ENCODE peak calls at places on chromosomes 3 and 15, in seven cellular contexts. F is neuronal stem cell, Y is IMR-90, T is trophoblast cell, Z is mesendoderm, V is mesenchymal stem cell, S is H1. R is an unnamed sample.

GRCh38 chr3:126448141-126448892 is 27.4 kb downstream of the ZXDC start:
- DNase-seq in F (no peak), Y (no peak), T (no peak), Z (no peak), V (no peak), S (no peak), R (no peak)

GRCh38 chr3:24493951-24494615 is 567 bp downstream of the THRB start:
- DNase-seq in F (peak; percentile 18), Y (no peak), T (peak; percentile 75), Z (peak; percentile 60), V (peak; percentile 86), S (peak; percentile 70), R (peak; percentile 57)

GRCh38 chr3:100317928-100318327 is 16.6 kb upstream of the NIT2 start:
- DNase-seq in F (no peak), Y (no peak), T (no peak), Z (no peak), V (no peak), S (no peak), R (no peak)

GRCh38 chr15:64636541-64636940 is 138.8 kb downstream of the RBPMS2 start:
- DNase-seq in F (no peak), Y (no peak), T (peak; percentile 43), Z (no peak), V (peak; percentile 59), S (no peak), R (no peak)

GRCh38 chr3:14360123-14360881 is 42.1 kb upstream of the SLC6A6 start:
- DNase-seq in F (no peak), Y (peak; percentile 62), T (peak; percentile 22), Z (no peak), V (peak; percentile 70), S (no peak), R (no peak)

GRCh38 chr3:48747015-48747615 is 30.1 kb upstream of the IP6K2 start:
- DNase-seq in F (no peak), Y (no peak), T (no peak), Z (no peak), V (no peak), S (no peak), R (no peak)

GRCh38 chr3:126261037-126261436 is 80.7 kb upstream of the ALDH1L1 start:
- DNase-seq in F (no peak), Y (peak; percentile 61), T (peak; percentile 8), Z (peak; percentile 79), V (peak; percentile 47), S (no peak), R (no peak)

GRCh38 chr3:13301295-13301987 is 118.7 kb downstream of the NUP210 start:
- DNase-seq in F (no peak), Y (peak; percentile 68), T (peak; percentile 95), Z (peak; percentile 96), V (peak; percentile 75), S (peak; percentile 74), R (peak; percentile 95)

GRCh38 chr15:35557544-35557943 is 11.6 kb upstream of the DPH6 start:
- DNase-seq in F (no peak), Y (peak; percentile 90), T (peak; percentile 83), Z (peak; percentile 66), V (peak; percentile 68), S (no peak), R (no peak)

GRCh38 chr15:37076543-37076942 is 23.8 kb downstream of the MEIS2 start:
- DNase-seq in F (no peak), Y (peak; percentile 78), T (no peak), Z (no peak), V (peak; percentile 53), S (no peak), R (no peak)

GRCh38 chr15:58504674-58505234 is 73.0 kb downstream of the LIPC start:
- DNase-seq in F (no peak), Y (no peak), T (no peak), Z (no peak), V (no peak), S (no peak), R (no peak)

GRCh38 chr3:129536374-129536667 is 6.7 kb upstream of the H1-8 start:
- DNase-seq in F (no peak), Y (no peak), T (no peak), Z (no peak), V (no peak), S (no peak), R (no peak)

GRCh38 chr3:103127737-103128136 is 692.9 kb downstream of the ZPLD1 start:
- DNase-seq in F (no peak), Y (no peak), T (no peak), Z (no peak), V (no peak), S (no peak), R (no peak)

GRCh38 chr3:174937488-174937887 is 78.4 kb downstream of the NAALADL2 start:
- DNase-seq in F (no peak), Y (peak; percentile 85), T (peak; percentile 75), Z (no peak), V (peak; percentile 68), S (no peak), R (no peak)

GRCh38 chr3:68057637-68058320 is 403.4 kb upstream of the SUCLG2 start:
- DNase-seq in F (no peak), Y (no peak), T (no peak), Z (no peak), V (no peak), S (no peak), R (no peak)

GRCh38 chr3:24640330-24640877 is 145.8 kb upstream of the THRB start:
- DNase-seq in F (no peak), Y (no peak), T (peak; percentile 15), Z (peak; percentile 32), V (peak; percentile 25), S (no peak), R (no peak)

GRCh38 chr15:29035571-29036285 is 150.0 kb downstream of the APBA2 start:
- DNase-seq in F (no peak), Y (no peak), T (no peak), Z (no peak), V (no peak), S (no peak), R (no peak)

GRCh38 chr15:74011610-74012009 is 17.1 kb downstream of the PML start:
- DNase-seq in F (no peak), Y (peak; percentile 46), T (no peak), Z (no peak), V (peak; percentile 35), S (no peak), R (no peak)

GRCh38 chr15:77021088-77021481 is 26.2 kb downstream of the PSTPIP1 start:
- DNase-seq in F (no peak), Y (no peak), T (no peak), Z (no peak), V (no peak), S (no peak), R (no peak)

DNA sequence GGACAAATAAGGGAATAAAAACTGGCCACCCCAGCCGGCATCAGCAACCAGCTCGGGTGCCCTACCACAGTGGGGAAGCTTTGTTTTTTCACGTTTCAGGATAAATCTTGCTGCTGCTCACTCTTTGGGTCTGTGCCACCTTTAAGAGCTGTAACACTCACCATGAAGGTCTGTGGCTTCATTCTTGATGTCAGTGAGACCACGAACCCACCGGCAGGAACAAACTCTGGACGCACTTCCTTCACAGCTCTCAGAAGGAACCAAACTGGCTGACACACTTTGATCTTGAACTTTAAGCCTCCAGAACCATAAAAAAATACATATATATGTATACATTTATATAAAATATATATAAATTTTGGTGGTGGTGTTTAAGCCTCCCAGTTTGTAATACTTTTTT is 197.6 kb upstream of the SLCO3A1 start:
- DNase-seq in F (no peak), Y (no peak), T (no peak), Z (no peak), V (no peak), S (no peak), R (no peak)
- H3K4ac ChIP-seq in F (no peak overlapping the region), Y (no peak overlapping the region), T (no peak overlapping the region), Z (no peak overlapping the region), V (no peak overlapping the region), S (no peak overlapping the region), R (no peak overlapping the region)

GRCh38 chr3:31924628-31925270 is 56.3 kb downstream of the OSBPL10 start:
- DNase-seq in F (no peak), Y (no peak), T (no peak), Z (no peak), V (no peak), S (no peak), R (no peak)

GRCh38 chr3:31927806-31928205 is 53.3 kb downstream of the OSBPL10 start:
- DNase-seq in F (no peak), Y (no peak), T (no peak), Z (no peak), V (no peak), S (no peak), R (no peak)

GRCh38 chr3:31926543-31926942 is 54.5 kb downstream of the OSBPL10 start:
- DNase-seq in F (no peak), Y (no peak), T (no peak), Z (no peak), V (no peak), S (no peak), R (no peak)

GRCh38 chr3:31922962-31923361 is 58.1 kb downstream of the OSBPL10 start:
- DNase-seq in F (no peak), Y (no peak), T (no peak), Z (no peak), V (no peak), S (no peak), R (no peak)

DNA sequence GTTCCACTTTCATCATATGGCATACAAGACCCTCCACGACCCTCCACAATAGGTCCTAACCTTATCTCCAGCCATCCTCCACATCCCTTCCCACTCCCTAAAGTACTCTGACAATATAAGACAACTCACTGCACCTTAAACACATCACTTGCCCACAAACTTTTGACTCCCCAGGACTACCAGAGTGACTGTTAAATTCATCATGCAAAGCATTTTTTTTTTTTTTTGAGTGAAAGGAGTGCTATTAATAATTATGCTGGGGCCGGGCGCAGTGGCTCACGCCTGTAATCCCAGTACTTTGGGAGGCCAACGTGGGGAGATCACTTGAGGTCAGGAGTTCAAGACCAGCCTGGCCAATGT is 55.8 kb downstream of the OSBPL10 start:
- DNase-seq in F (no peak), Y (no peak), T (no peak), Z (no peak), V (no peak), S (no peak), R (no peak)
- H2BK5ac ChIP-seq in F (no peak overlapping the region), Y (no peak overlapping the region), T (no peak overlapping the region), Z (no peak overlapping the region), V (no peak overlapping the region), S (no peak overlapping the region), R (no peak overlapping the region)

DNA sequence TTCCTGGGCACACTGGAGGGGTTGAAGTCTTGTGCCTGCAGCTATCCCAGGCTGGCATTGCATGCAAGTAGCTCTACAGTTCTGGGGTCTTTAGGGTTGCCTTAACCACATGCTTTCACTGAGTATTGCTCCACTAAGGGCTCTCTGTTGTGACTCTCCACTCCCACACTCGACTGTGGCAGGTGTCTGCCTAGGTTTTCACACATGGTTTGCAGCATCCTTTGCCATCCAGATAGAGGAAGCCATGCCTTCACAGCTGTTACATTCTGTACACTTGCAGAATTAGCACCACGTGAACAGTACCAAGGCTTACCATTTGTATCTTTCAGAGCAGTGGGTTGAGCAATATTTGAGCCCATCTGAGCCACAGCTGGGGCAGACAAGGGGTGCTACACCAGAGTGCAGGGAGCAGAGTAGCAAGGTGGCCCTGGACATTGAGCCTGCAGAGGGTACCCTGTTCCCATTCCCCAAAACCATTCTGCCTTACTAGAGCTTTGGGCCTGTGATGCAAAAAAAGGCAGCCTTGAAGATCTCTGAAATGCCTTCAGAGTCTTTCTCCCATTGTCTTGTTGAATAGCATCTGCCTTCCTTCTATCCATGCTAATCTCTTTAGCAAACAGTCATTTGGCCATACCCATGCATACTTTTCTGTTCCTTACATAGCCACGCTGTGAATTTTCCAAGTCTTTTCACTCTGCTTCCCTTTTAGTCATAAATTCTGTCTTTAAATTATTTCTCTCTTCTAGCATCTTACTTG is 95.2 kb upstream of the PLCL2 start:
- DNase-seq in F (no peak), Y (no peak), T (no peak), Z (peak; percentile 47), V (no peak), S (no peak), R (no peak)
- H3K4ac ChIP-seq in F (no peak overlapping the region), Y (no peak overlapping the region), T (no peak overlapping the region), Z (no peak overlapping the region), V (no peak overlapping the region), S (peak overlapping the region; percentile 40), R (no peak overlapping the region)

GRCh38 chr3:20515834-20516233 is 329.8 kb upstream of the SGO1 start:
- DNase-seq in F (no peak), Y (no peak), T (no peak), Z (no peak), V (no peak), S (no peak), R (no peak)
- H2BK5ac ChIP-seq in F (no peak overlapping the region), Y (no peak overlapping the region), T (no peak overlapping the region), Z (no peak overlapping the region), V (no peak overlapping the region), S (no peak overlapping the region), R (no peak overlapping the region)